ENCODE peak calls at places on chromosomes 7 and 10, in ten cellular contexts. X is pancreas; O is sigmoid colon; Y is OCI-LY7; U is spleen; J is upper lobe of right lung; L is CD8-positive, alpha-beta T cell; A is left lung; H is aorta; I is A673. S is an unnamed sample.

GRCh38 chr7:27142562-27143021 is 889 bp downstream of the HOXA5 start:
- DNase-seq in U (no peak), X (no peak), L (peak; percentile 41), Y (no peak), O (no peak), A (no peak), H (no peak), J (no peak), I (no peak), S (no peak)

GRCh38 chr10:129441391-129442009 is 25.5 kb upstream of the MGMT start:
- DNase-seq in H (no peak), Y (no peak), A (no peak), X (no peak), I (no peak), L (no peak), O (no peak), U (no peak), J (no peak), S (no peak)

GRCh38 chr10:87095241-87095945 is 387 bp downstream of the SHLD2 start:
- DNase-seq in A (peak; percentile 88), X (peak; percentile 86), Y (peak; percentile 75), O (peak; percentile 90), U (peak; percentile 96), H (peak; percentile 95), L (peak; percentile 84), I (peak; percentile 72), J (peak; percentile 95), S (peak; percentile 82)

GRCh38 chr10:7185367-7185690 is 225.5 kb downstream of the SFMBT2 start:
- DNase-seq in U (no peak), J (no peak), Y (no peak), I (no peak), L (peak; percentile 23), X (no peak), O (no peak), H (no peak), A (no peak), S (no peak)

GRCh38 chr7:417625-417889 is 102.1 kb downstream of the PDGFA start:
- DNase-seq in J (no peak), O (peak; percentile 36), Y (no peak), L (no peak), A (peak; percentile 16), H (no peak), I (no peak), X (no peak), U (no peak), S (no peak)

GRCh38 chr7:47484923-47485639 is 96.8 kb downstream of the TNS3 start:
- DNase-seq in L (no peak), X (peak; percentile 44), O (no peak), H (peak; percentile 65), U (peak; percentile 69), I (no peak), Y (no peak), A (peak; percentile 31), J (no peak), S (no peak)

GRCh38 chr7:5012985-5013384 is 32.7 kb upstream of the RBAK start:
- DNase-seq in H (no peak), I (no peak), J (no peak), L (no peak), U (no peak), O (no peak), Y (no peak), X (no peak), A (no peak), S (no peak)

GRCh38 chr10:5549462-5550249 is 24.9 kb downstream of the CALML3 start:
- DNase-seq in Y (no peak), A (peak; percentile 19), J (peak; percentile 30), X (no peak), I (no peak), H (peak; percentile 40), U (no peak), O (peak; percentile 43), L (no peak), S (no peak)

GRCh38 chr10:24213881-24214280 is 4.9 kb downstream of the KIAA1217 start:
- DNase-seq in I (no peak), L (no peak), Y (no peak), H (no peak), U (no peak), X (no peak), A (no peak), J (no peak), O (no peak), S (no peak)

GRCh38 chr10:24214762-24215161 is 5.8 kb downstream of the KIAA1217 start:
- DNase-seq in O (no peak), U (no peak), Y (no peak), I (no peak), X (peak; percentile 51), H (no peak), J (no peak), A (peak; percentile 41), L (no peak), S (no peak)

GRCh38 chr10:24215193-24215592 is 6.3 kb downstream of the KIAA1217 start:
- DNase-seq in L (no peak), X (no peak), H (no peak), O (no peak), A (no peak), Y (no peak), I (no peak), U (no peak), J (no peak), S (no peak)

GRCh38 chr10:24219963-24220362 is 11.0 kb downstream of the KIAA1217 start:
- DNase-seq in O (no peak), X (no peak), J (no peak), A (no peak), Y (no peak), L (no peak), H (no peak), I (no peak), U (no peak), S (no peak)

DNA sequence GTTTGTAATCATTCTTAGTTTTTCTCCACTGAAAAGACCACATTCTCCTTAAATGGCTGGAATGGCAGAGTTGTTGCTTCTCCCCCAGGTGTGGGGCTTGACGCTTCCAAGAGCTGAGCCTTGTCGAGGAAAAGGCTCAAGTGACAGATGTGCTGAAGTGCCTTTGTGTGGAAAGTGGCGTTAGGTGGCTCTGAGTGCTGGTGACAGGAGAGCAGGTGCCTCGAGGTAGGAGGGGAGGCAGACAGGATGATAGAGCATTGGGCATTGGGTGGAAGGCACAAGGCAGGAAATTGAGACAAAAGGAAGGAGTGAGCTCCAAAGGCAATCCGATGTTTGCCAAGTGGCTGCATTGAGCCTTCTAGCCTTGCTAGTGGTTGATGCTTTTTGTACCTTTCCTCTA is 6.7 kb downstream of the KIAA1217 start:
- DNase-seq in I (no peak), X (no peak), U (no peak), Y (no peak), A (no peak), L (no peak), H (no peak), J (no peak), O (no peak), S (no peak)
- H3K4me1 ChIP-seq in I (peaks cover 11% of the 10 kb centered on the region), X (peaks cover 12% of the 10 kb centered on the region), U (peaks cover 12% of the 10 kb centered on the region), Y (no peaks in the 10 kb centered on the region), A (peaks cover 9% of the 10 kb centered on the region), L (no peaks in the 10 kb centered on the region), H (no peaks in the 10 kb centered on the region), J (peaks cover 14% of the 10 kb centered on the region), O (no peaks in the 10 kb centered on the region), S (no peaks in the 10 kb centered on the region)

GRCh38 chr7:101108330-101108857 is 18.5 kb upstream of the SERPINE1 start:
- DNase-seq in A (peak; percentile 55), Y (no peak), O (no peak), H (no peak), I (peak; percentile 48), L (no peak), U (no peak), X (no peak), J (no peak), S (no peak)
- H3K27ac ChIP-seq in A (no peak overlapping the region), Y (no peak overlapping the region), O (no peak overlapping the region), H (no peak overlapping the region), I (peak overlapping the region; percentile 30), L (no peak overlapping the region), U (peak overlapping the region; percentile 25), X (no peak overlapping the region), J (no peak overlapping the region), S (no peak overlapping the region)

GRCh38 chr7:157538735-157539134 is 201.9 kb downstream of the DNAJB6 start:
- DNase-seq in U (no peak), O (peak; percentile 22), H (peak; percentile 45), X (no peak), A (peak; percentile 10), L (no peak), Y (no peak), I (no peak), J (no peak), S (no peak)

GRCh38 chr7:157540606-157541294 is 203.9 kb downstream of the DNAJB6 start:
- DNase-seq in H (peak; percentile 57), O (peak; percentile 45), I (no peak), U (peak; percentile 65), X (no peak), L (no peak), Y (no peak), A (peak; percentile 21), J (peak; percentile 46), S (no peak)

GRCh38 chr7:157540020-157540419 is 203.2 kb downstream of the DNAJB6 start:
- DNase-seq in H (peak; percentile 56), L (no peak), O (peak; percentile 46), X (no peak), Y (no peak), A (peak; percentile 23), J (peak; percentile 38), I (no peak), U (peak; percentile 56), S (no peak)

GRCh38 chr7:157538321-157538720 is 201.5 kb downstream of the DNAJB6 start:
- DNase-seq in A (no peak), J (peak; percentile 20), I (no peak), Y (no peak), U (peak; percentile 36), H (peak; percentile 63), L (no peak), O (no peak), X (no peak), S (no peak)

GRCh38 chr7:157539521-157539920 is 202.7 kb downstream of the DNAJB6 start:
- DNase-seq in L (no peak), Y (no peak), O (peak; percentile 39), H (peak; percentile 31), I (no peak), A (no peak), J (peak; percentile 44), U (peak; percentile 42), X (no peak), S (no peak)
- H3K9me3 ChIP-seq in L (no peaks in the 10 kb centered on the region), Y (no peaks in the 10 kb centered on the region), O (no peaks in the 10 kb centered on the region), H (no peaks in the 10 kb centered on the region), I (no peaks in the 10 kb centered on the region), A (no peaks in the 10 kb centered on the region), J (no peaks in the 10 kb centered on the region), U (no peaks in the 10 kb centered on the region), X (no peaks in the 10 kb centered on the region), S (no peaks in the 10 kb centered on the region)

GRCh38 chr10:88386878-88387773 is 196.0 kb downstream of the RNLS start:
- DNase-seq in L (no peak), U (no peak), X (no peak), I (peak; percentile 73), Y (peak; percentile 91), J (no peak), H (no peak), O (peak; percentile 61), A (peak; percentile 33), S (peak; percentile 13)

GRCh38 chr10:88382699-88383098 is 200.4 kb downstream of the RNLS start:
- DNase-seq in A (no peak), L (no peak), O (no peak), I (no peak), J (no peak), U (no peak), Y (no peak), X (no peak), H (no peak), S (no peak)

GRCh38 chr10:88389456-88389855 is 193.7 kb downstream of the RNLS start:
- DNase-seq in H (no peak), I (peak; percentile 35), A (no peak), X (no peak), Y (peak; percentile 77), L (no peak), U (no peak), J (no peak), O (no peak), S (peak; percentile 43)

GRCh38 chr10:88385601-88386203 is 197.4 kb downstream of the RNLS start:
- DNase-seq in H (no peak), A (peak; percentile 75), L (peak; percentile 71), J (peak; percentile 80), X (peak; percentile 71), I (no peak), O (peak; percentile 62), U (peak; percentile 88), Y (peak; percentile 96), S (peak; percentile 74)

DNA sequence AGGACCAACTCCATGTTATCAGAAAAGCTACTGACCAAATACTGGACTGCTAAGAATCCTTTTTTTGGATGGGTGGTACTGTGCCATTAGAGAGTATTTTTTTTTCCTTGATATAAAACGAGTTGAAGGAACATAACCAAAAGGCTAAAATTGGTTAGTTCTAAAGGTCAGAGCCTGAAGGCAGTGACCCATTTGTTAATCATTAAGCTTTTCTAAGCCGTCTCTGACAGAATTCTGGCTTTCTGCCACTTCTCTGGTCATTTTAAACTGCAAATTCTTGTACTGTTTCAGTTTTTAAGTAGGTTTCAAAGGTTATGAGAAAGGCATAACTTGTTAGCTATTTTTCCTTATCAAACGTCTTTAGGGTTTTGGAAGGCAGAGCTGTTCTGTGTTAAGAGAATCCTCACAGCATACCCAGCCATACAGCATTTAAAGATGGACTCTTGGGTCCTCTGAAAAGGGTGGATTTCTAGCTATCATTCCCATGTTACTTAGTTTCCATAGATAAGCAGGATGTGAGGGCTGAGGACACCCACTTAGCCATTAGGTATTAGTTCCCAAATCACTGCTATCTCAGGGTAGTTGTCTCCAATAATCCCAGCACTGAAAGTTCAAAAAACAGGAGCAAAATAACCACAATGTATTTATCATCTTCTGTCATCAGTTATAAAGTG is 196.8 kb downstream of the RNLS start:
- DNase-seq in O (no peak), X (no peak), H (no peak), Y (no peak), I (no peak), A (no peak), U (no peak), J (no peak), L (no peak), S (no peak)
- H3K4me1 ChIP-seq in O (no peaks in the 10 kb centered on the region), X (peaks cover 30% of the 10 kb centered on the region), H (no peaks in the 10 kb centered on the region), Y (peaks cover 78% of the 10 kb centered on the region), I (peaks cover 14% of the 10 kb centered on the region), A (peaks cover 51% of the 10 kb centered on the region), U (peaks cover 84% of the 10 kb centered on the region), J (peaks cover 25% of the 10 kb centered on the region), L (peaks cover 67% of the 10 kb centered on the region), S (peaks cover 70% of the 10 kb centered on the region)

S was measured in CD4-positive, alpha-beta memory T cell.